ENCODE peak calls at places on chromosomes 3 and 15, in six cellular contexts. One of them, this sample, is unnamed.

GRCh38 chr15:60583946-60584345 is 105.0 kb upstream of the ICE2 start:
- DNase-seq in RPMI8226: peak
- DNase-seq in mucosa of gallbladder: no peak
- DNase-seq in MM.1S: peak
- DNase-seq in T-helper 2 cell: peak
- DNase-seq in activated T-cell treated with anti-CD3 and anti-CD28 coated beads for 48 hours: no peak
- DNase-seq in this sample: no peak

GRCh38 chr3:8441969-8442559 is 59.6 kb upstream of the LMCD1 start:
- DNase-seq in T-helper 2 cell: no peak
- DNase-seq in mucosa of gallbladder: peak
- DNase-seq in MM.1S: no peak
- DNase-seq in RPMI8226: no peak
- DNase-seq in activated T-cell treated with anti-CD3 and anti-CD28 coated beads for 48 hours: no peak
- DNase-seq in this sample: peak

GRCh38 chr3:48966367-48966766 is 23.7 kb upstream of the P4HTM start:
- DNase-seq in T-helper 2 cell: peak
- DNase-seq in MM.1S: peak
- DNase-seq in RPMI8226: no peak
- DNase-seq in mucosa of gallbladder: no peak
- DNase-seq in activated T-cell treated with anti-CD3 and anti-CD28 coated beads for 48 hours: no peak
- DNase-seq in this sample: no peak

GRCh38 chr15:52680756-52681155 is 1.6 kb upstream of the ATOSA start:
- DNase-seq in activated T-cell treated with anti-CD3 and anti-CD28 coated beads for 48 hours: no peak
- DNase-seq in MM.1S: peak
- DNase-seq in mucosa of gallbladder: no peak
- DNase-seq in RPMI8226: peak
- DNase-seq in T-helper 2 cell: no peak
- DNase-seq in this sample: no peak

GRCh38 chr15:27124287-27124830 is 153.4 kb downstream of the GABRG3 start:
- DNase-seq in RPMI8226: no peak
- DNase-seq in mucosa of gallbladder: peak
- DNase-seq in activated T-cell treated with anti-CD3 and anti-CD28 coated beads for 48 hours: no peak
- DNase-seq in MM.1S: no peak
- DNase-seq in T-helper 2 cell: no peak
- DNase-seq in this sample: no peak

GRCh38 chr15:100726426-100727190 is 124.2 kb downstream of the ASB7 start:
- DNase-seq in mucosa of gallbladder: peak
- DNase-seq in RPMI8226: no peak
- DNase-seq in MM.1S: no peak
- DNase-seq in activated T-cell treated with anti-CD3 and anti-CD28 coated beads for 48 hours: no peak
- DNase-seq in T-helper 2 cell: no peak
- DNase-seq in this sample: no peak

GRCh38 chr3:146953523-146954125 is 348.5 kb upstream of the PLSCR5 start:
- DNase-seq in T-helper 2 cell: no peak
- DNase-seq in RPMI8226: no peak
- DNase-seq in MM.1S: no peak
- DNase-seq in activated T-cell treated with anti-CD3 and anti-CD28 coated beads for 48 hours: no peak
- DNase-seq in mucosa of gallbladder: no peak
- DNase-seq in this sample: no peak

GRCh38 chr3:23004971-23005370 is 198.2 kb upstream of the UBE2E2 start:
- DNase-seq in mucosa of gallbladder: peak
- DNase-seq in activated T-cell treated with anti-CD3 and anti-CD28 coated beads for 48 hours: no peak
- DNase-seq in RPMI8226: no peak
- DNase-seq in T-helper 2 cell: no peak
- DNase-seq in MM.1S: no peak
- DNase-seq in this sample: peak

GRCh38 chr15:31297880-31298456 is 28.7 kb upstream of the KLF13 start:
- DNase-seq in T-helper 2 cell: no peak
- DNase-seq in MM.1S: no peak
- DNase-seq in RPMI8226: no peak
- DNase-seq in mucosa of gallbladder: peak
- DNase-seq in activated T-cell treated with anti-CD3 and anti-CD28 coated beads for 48 hours: no peak
- DNase-seq in this sample: no peak

GRCh38 chr3:53195602-53196574 is 34.9 kb downstream of the PRKCD start:
- DNase-seq in activated T-cell treated with anti-CD3 and anti-CD28 coated beads for 48 hours: peak
- DNase-seq in RPMI8226: peak
- DNase-seq in T-helper 2 cell: peak
- DNase-seq in MM.1S: peak
- DNase-seq in mucosa of gallbladder: no peak
- DNase-seq in this sample: peak

GRCh38 chr15:80099246-80099645 is 39.8 kb downstream of the ZFAND6 start:
- DNase-seq in MM.1S: peak
- DNase-seq in activated T-cell treated with anti-CD3 and anti-CD28 coated beads for 48 hours: no peak
- DNase-seq in T-helper 2 cell: no peak
- DNase-seq in mucosa of gallbladder: no peak
- DNase-seq in RPMI8226: no peak
- DNase-seq in this sample: no peak

GRCh38 chr15:78075490-78076230 is 1.9 kb downstream of the TBC1D2B start:
- DNase-seq in mucosa of gallbladder: peak
- DNase-seq in RPMI8226: no peak
- DNase-seq in T-helper 2 cell: no peak
- DNase-seq in MM.1S: no peak
- DNase-seq in activated T-cell treated with anti-CD3 and anti-CD28 coated beads for 48 hours: no peak
- DNase-seq in this sample: peak

GRCh38 chr3:187291512-187292132 is at the start of gene MASP1:
- DNase-seq in RPMI8226: no peak
- DNase-seq in mucosa of gallbladder: no peak
- DNase-seq in MM.1S: no peak
- DNase-seq in T-helper 2 cell: no peak
- DNase-seq in activated T-cell treated with anti-CD3 and anti-CD28 coated beads for 48 hours: no peak
- DNase-seq in this sample: no peak

GRCh38 chr15:57375827-57376694 is at the start of gene CGNL1:
- DNase-seq in activated T-cell treated with anti-CD3 and anti-CD28 coated beads for 48 hours: no peak
- DNase-seq in RPMI8226: peak
- DNase-seq in MM.1S: no peak
- DNase-seq in T-helper 2 cell: no peak
- DNase-seq in mucosa of gallbladder: no peak
- DNase-seq in this sample: peak

GRCh38 chr15:34886134-34886533 is 83.4 kb downstream of the AQR start:
- DNase-seq in RPMI8226: no peak
- DNase-seq in mucosa of gallbladder: no peak
- DNase-seq in MM.1S: no peak
- DNase-seq in activated T-cell treated with anti-CD3 and anti-CD28 coated beads for 48 hours: no peak
- DNase-seq in T-helper 2 cell: no peak
- DNase-seq in this sample: no peak

GRCh38 chr15:78640840-78641733 is at the start of gene CHRNB4:
- DNase-seq in RPMI8226: no peak
- DNase-seq in T-helper 2 cell: no peak
- DNase-seq in mucosa of gallbladder: no peak
- DNase-seq in MM.1S: no peak
- DNase-seq in activated T-cell treated with anti-CD3 and anti-CD28 coated beads for 48 hours: no peak
- DNase-seq in this sample: peak

GRCh38 chr3:195748661-195749060 is 27.9 kb downstream of the MUC20 start:
- DNase-seq in RPMI8226: no peak
- DNase-seq in mucosa of gallbladder: no peak
- DNase-seq in T-helper 2 cell: no peak
- DNase-seq in MM.1S: no peak
- DNase-seq in activated T-cell treated with anti-CD3 and anti-CD28 coated beads for 48 hours: no peak
- DNase-seq in this sample: no peak

GRCh38 chr15:61383421-61383820 is 154.3 kb upstream of the RORA start:
- DNase-seq in RPMI8226: no peak
- DNase-seq in T-helper 2 cell: no peak
- DNase-seq in mucosa of gallbladder: no peak
- DNase-seq in MM.1S: no peak
- DNase-seq in activated T-cell treated with anti-CD3 and anti-CD28 coated beads for 48 hours: no peak
- DNase-seq in this sample: no peak

GRCh38 chr15:90232941-90233700 is 620 bp downstream of the CIB1 start:
- DNase-seq in MM.1S: peak
- DNase-seq in RPMI8226: peak
- DNase-seq in T-helper 2 cell: peak
- DNase-seq in activated T-cell treated with anti-CD3 and anti-CD28 coated beads for 48 hours: peak
- DNase-seq in mucosa of gallbladder: peak
- DNase-seq in this sample: peak

GRCh38 chr15:83697716-83698115 is 43.8 kb downstream of the ADAMTSL3 start:
- DNase-seq in mucosa of gallbladder: no peak
- DNase-seq in T-helper 2 cell: no peak
- DNase-seq in MM.1S: no peak
- DNase-seq in activated T-cell treated with anti-CD3 and anti-CD28 coated beads for 48 hours: no peak
- DNase-seq in RPMI8226: no peak
- DNase-seq in this sample: no peak

GRCh38 chr3:14906355-14906960 is 40.9 kb upstream of the NR2C2 start:
- DNase-seq in RPMI8226: peak
- DNase-seq in MM.1S: no peak
- DNase-seq in activated T-cell treated with anti-CD3 and anti-CD28 coated beads for 48 hours: no peak
- DNase-seq in mucosa of gallbladder: peak
- DNase-seq in T-helper 2 cell: no peak
- DNase-seq in this sample: no peak

GRCh38 chr3:185029071-185029470 is 123.8 kb downstream of the C3orf70 start:
- DNase-seq in activated T-cell treated with anti-CD3 and anti-CD28 coated beads for 48 hours: no peak
- DNase-seq in RPMI8226: no peak
- DNase-seq in MM.1S: no peak
- DNase-seq in T-helper 2 cell: no peak
- DNase-seq in mucosa of gallbladder: no peak
- DNase-seq in this sample: no peak

GRCh38 chr3:5051772-5052171 is 70.3 kb upstream of the ARL8B start:
- DNase-seq in mucosa of gallbladder: no peak
- DNase-seq in T-helper 2 cell: peak
- DNase-seq in RPMI8226: no peak
- DNase-seq in MM.1S: no peak
- DNase-seq in activated T-cell treated with anti-CD3 and anti-CD28 coated beads for 48 hours: no peak
- DNase-seq in this sample: no peak

GRCh38 chr3:15521573-15521965 is at the start of gene COLQ:
- DNase-seq in activated T-cell treated with anti-CD3 and anti-CD28 coated beads for 48 hours: no peak
- DNase-seq in T-helper 2 cell: peak
- DNase-seq in mucosa of gallbladder: no peak
- DNase-seq in MM.1S: no peak
- DNase-seq in RPMI8226: no peak
- DNase-seq in this sample: no peak

GRCh38 chr3:197303452-197303851 is 5.0 kb upstream of the DLG1 start:
- DNase-seq in RPMI8226: no peak
- DNase-seq in T-helper 2 cell: no peak
- DNase-seq in activated T-cell treated with anti-CD3 and anti-CD28 coated beads for 48 hours: no peak
- DNase-seq in mucosa of gallbladder: no peak
- DNase-seq in MM.1S: no peak
- DNase-seq in this sample: no peak

GRCh38 chr3:57411715-57412114 is 119.2 kb upstream of the ASB14 start:
- DNase-seq in activated T-cell treated with anti-CD3 and anti-CD28 coated beads for 48 hours: no peak
- DNase-seq in MM.1S: no peak
- DNase-seq in mucosa of gallbladder: no peak
- DNase-seq in T-helper 2 cell: no peak
- DNase-seq in RPMI8226: no peak
- DNase-seq in this sample: no peak

GRCh38 chr15:85837011-85837433 is 42.3 kb upstream of the KLHL25 start:
- DNase-seq in T-helper 2 cell: no peak
- DNase-seq in mucosa of gallbladder: peak
- DNase-seq in RPMI8226: no peak
- DNase-seq in MM.1S: no peak
- DNase-seq in activated T-cell treated with anti-CD3 and anti-CD28 coated beads for 48 hours: no peak
- DNase-seq in this sample: peak

GRCh38 chr3:102400142-102400541 is 34.7 kb upstream of the ZPLD1 start:
- DNase-seq in T-helper 2 cell: no peak
- DNase-seq in activated T-cell treated with anti-CD3 and anti-CD28 coated beads for 48 hours: no peak
- DNase-seq in mucosa of gallbladder: no peak
- DNase-seq in MM.1S: no peak
- DNase-seq in RPMI8226: no peak
- DNase-seq in this sample: no peak

GRCh38 chr3:120102232-120102631 is 8.0 kb upstream of the GSK3B start:
- DNase-seq in mucosa of gallbladder: no peak
- DNase-seq in T-helper 2 cell: no peak
- DNase-seq in MM.1S: no peak
- DNase-seq in RPMI8226: no peak
- DNase-seq in activated T-cell treated with anti-CD3 and anti-CD28 coated beads for 48 hours: no peak
- DNase-seq in this sample: no peak

This sample was measured in Calu3.